ENCODE peak calls at places on chromosome 13, in four cellular contexts. X is GM23248, R is HAP-1, J is astrocyte. S is an unnamed sample. For H3K27me3, the result is how much of the 10 kb centered on the place peaks cover.

GRCh38 chr13:41649659-41650058 is 192.3 kb downstream of the RGCC start:
- DNase-seq in R (no peak), J (no peak), X (peak), S (no peak)

GRCh38 chr13:85879014-85879413 is 79.8 kb upstream of the SLITRK6 start:
- DNase-seq in J (no peak), X (no peak), R (no peak), S (no peak)

GRCh38 chr13:30409911-30410704 is 12.2 kb upstream of the UBE2L5 start:
- DNase-seq in R (no peak), J (peak), X (peak), S (peak)

GRCh38 chr13:98542568-98543379 is 34.1 kb downstream of the STK24 start:
- DNase-seq in X (peak), R (no peak), J (no peak), S (no peak)

GRCh38 chr13:76884167-76884566 is 2.0 kb downstream of the KCTD12 start:
- DNase-seq in R (no peak), X (peak), J (no peak), S (peak)

GRCh38 chr13:77330009-77330471 is 3.1 kb upstream of the MYCBP2 start:
- DNase-seq in X (peak), R (no peak), J (no peak), S (no peak)

GRCh38 chr13:76968041-76968440 is 19.7 kb downstream of the ACOD1 start:
- DNase-seq in X (no peak), R (no peak), J (no peak), S (no peak)

GRCh38 chr13:110890279-110891150 is 24.4 kb downstream of the ANKRD10 start:
- DNase-seq in R (no peak), X (no peak), J (no peak), S (no peak)

GRCh38 chr13:77222909-77223308 is 104.0 kb downstream of the MYCBP2 start:
- DNase-seq in R (no peak), J (no peak), X (no peak), S (no peak)

GRCh38 chr13:60448907-60449510 is 52.0 kb downstream of the TDRD3 start:
- DNase-seq in X (peak), R (peak), J (peak), S (no peak)

GRCh38 chr13:74681891-74682290 is 547.7 kb upstream of the KLF12 start:
- DNase-seq in R (no peak), J (no peak), X (no peak), S (no peak)

GRCh38 chr13:48559638-48560320 is 26.9 kb upstream of the RCBTB2 start:
- DNase-seq in J (peak), X (peak), R (no peak), S (no peak)

GRCh38 chr13:65292488-65292901 is 1937.6 kb downstream of the PCDH9 start:
- DNase-seq in J (peak), R (no peak), X (peak), S (peak)

GRCh38 chr13:110236831-110237261 is 70.1 kb downstream of the COL4A1 start:
- DNase-seq in J (no peak), R (no peak), X (no peak), S (no peak)

GRCh38 chr13:26759156-26759906 is 1.3 kb downstream of the GPR12 start:
- DNase-seq in R (no peak), X (no peak), J (no peak), S (no peak)

GRCh38 chr13:26760835-26761582 is 423 bp upstream of the GPR12 start:
- DNase-seq in R (no peak), X (no peak), J (no peak), S (no peak)

GRCh38 chr13:26758496-26759155 is 2.0 kb downstream of the GPR12 start:
- DNase-seq in X (no peak), R (no peak), J (no peak), S (no peak)

DNA sequence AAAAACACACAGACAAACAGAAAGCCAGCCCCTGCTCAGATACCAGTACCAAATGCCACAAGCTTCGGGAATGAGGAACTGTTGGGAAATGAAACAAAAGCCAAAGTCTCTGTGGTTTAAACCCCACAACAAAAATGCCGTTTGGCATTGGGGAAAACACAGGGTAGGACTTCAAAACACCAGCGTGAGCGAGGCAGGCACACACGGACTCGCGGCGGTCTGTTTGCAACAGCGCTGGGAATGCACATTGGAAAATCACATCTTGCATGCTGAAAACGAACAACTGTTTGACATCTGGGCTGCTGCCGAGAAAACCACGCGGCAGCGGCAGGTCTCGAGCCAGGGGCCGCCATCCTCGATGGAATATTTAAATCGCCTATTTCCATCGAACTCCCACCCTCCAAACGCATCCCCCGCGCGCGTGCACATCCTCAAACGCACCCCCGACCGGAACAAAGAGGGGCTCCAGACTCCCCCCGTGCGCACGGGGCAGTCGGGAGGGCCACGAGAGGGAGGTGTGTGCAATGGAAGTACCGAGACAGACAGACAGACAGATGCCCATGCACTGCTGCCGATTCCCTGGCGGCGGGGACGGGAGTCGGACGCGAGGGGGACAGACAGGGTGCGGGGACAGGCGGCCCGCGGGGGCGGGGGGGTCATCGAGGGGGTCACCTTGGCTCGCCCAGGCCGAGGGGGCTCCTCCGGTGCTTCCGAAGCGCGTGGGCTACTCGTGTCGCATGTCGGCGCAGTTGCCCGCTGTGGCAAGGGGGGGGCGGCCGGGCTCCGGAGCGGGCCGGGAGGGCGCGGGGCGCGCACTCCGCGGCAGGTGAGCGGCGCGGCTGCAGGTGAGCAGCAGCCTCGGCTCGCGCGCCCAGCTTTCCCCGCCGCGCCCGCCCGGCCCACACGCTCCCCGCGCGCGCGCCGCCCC is at the start of gene GPR12:
- DNase-seq in R (no peak), J (no peak), X (peak), S (peak)
- H3K27me3 ChIP-seq in R (under half), J (under half), X (half or more), S (half or more)

GRCh38 chr13:27961227-27962085 is 7.7 kb downstream of the CDX2 start:
- DNase-seq in R (no peak), X (no peak), J (no peak), S (no peak)
- H3K4me3 ChIP-seq in R (no peak), X (peak), J (no peak), S (no peak)

GRCh38 chr13:78785764-78786163 is 126.8 kb upstream of the OBI1 start:
- DNase-seq in R (no peak), J (no peak), X (no peak), S (no peak)

GRCh38 chr13:78777973-78778372 is 119.0 kb upstream of the OBI1 start:
- DNase-seq in X (no peak), J (no peak), R (no peak), S (no peak)

GRCh38 chr13:78786399-78786879 is 127.5 kb upstream of the OBI1 start:
- DNase-seq in J (no peak), R (no peak), X (no peak), S (no peak)

GRCh38 chr13:78784017-78784745 is 125.2 kb upstream of the OBI1 start:
- DNase-seq in X (no peak), R (no peak), J (no peak), S (no peak)

DNA sequence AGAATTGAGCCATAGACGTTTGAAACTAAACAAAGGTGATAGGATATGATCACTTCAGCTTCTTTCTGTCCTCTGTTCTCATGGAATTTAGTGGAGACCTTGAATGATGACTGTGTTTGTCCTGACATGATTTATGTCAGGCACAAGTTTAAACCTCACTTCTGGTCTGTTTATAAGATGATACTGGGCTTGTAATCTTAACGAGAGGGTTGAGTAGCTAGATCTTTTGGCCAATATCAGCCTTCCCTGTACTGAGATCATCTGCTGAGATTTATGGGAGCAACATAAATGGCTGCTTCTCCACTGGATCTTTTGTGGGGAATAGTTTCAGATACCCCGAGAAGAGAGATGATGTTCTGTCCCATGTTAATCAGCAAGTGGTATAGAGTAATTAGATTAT is 121.8 kb upstream of the OBI1 start:
- DNase-seq in J (no peak), X (no peak), R (no peak), S (no peak)
- H3K27me3 ChIP-seq in J (under half), X (under half), R (under half), S (under half)

GRCh38 chr13:46389985-46390384 is 2.9 kb upstream of the RUBCNL start:
- DNase-seq in X (no peak), J (no peak), R (no peak), S (no peak)
- H3K4me3 ChIP-seq in X (no peak), J (no peak), R (no peak), S (no peak)

DNA sequence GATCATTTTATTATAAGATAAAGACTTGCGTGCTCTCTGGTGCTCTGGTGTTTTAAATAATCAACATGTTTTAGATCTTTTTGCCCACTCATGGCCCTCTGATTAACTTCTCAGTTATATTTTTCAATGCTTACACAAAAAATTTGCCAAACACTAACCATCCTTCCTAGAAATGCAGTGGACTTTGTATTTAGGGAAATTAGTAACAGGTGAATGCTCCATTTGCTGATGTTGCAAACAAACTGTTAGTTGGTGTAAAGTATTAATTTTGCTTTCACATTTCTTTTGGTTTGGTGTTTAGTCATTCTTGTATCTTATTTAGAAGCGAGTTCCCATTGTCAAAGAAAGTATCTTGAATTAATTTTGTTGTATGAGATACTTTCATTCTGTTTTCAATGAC is 2.7 kb downstream of the KL start:
- DNase-seq in X (no peak), R (no peak), J (no peak), S (no peak)
- H3K27me3 ChIP-seq in X (half or more), R (under half), J (half or more), S (under half)

GRCh38 chr13:112064222-112064621 is 2.7 kb upstream of the SOX1 start:
- DNase-seq in X (no peak), R (no peak), J (no peak), S (no peak)

GRCh38 chr13:112067121-112067741 is at the start of gene SOX1:
- DNase-seq in R (no peak), J (no peak), X (no peak), S (no peak)

GRCh38 chr13:112066624-112067004 is 335 bp upstream of the SOX1 start:
- DNase-seq in J (peak), X (peak), R (peak), S (no peak)

GRCh38 chr13:112065521-112065866 is 1.5 kb upstream of the SOX1 start:
- DNase-seq in R (no peak), J (no peak), X (no peak), S (no peak)

GRCh38 chr13:112065867-112066623 is 904 bp upstream of the SOX1 start:
- DNase-seq in X (no peak), J (no peak), R (no peak), S (no peak)
- H3K4me3 ChIP-seq in X (no peak), J (peak), R (no peak), S (no peak)

GRCh38 chr13:50129065-50129922 is 114.0 kb downstream of the KCNRG start:
- DNase-seq in R (no peak), J (no peak), X (no peak), S (peak)
- H3K27me3 ChIP-seq in R (under half), J (half or more), X (under half), S (under half)

GRCh38 chr13:114128348-114128623 is 4.1 kb downstream of the RASA3 start:
- DNase-seq in X (no peak), R (no peak), J (no peak), S (no peak)

GRCh38 chr13:114130131-114130707 is 2.2 kb downstream of the RASA3 start:
- DNase-seq in J (no peak), X (peak), R (no peak), S (no peak)

GRCh38 chr13:114130708-114131580 is 1.5 kb downstream of the RASA3 start:
- DNase-seq in R (peak), X (peak), J (peak), S (peak)

GRCh38 chr13:114128624-114129522 is 3.5 kb downstream of the RASA3 start:
- DNase-seq in X (peak), R (no peak), J (peak), S (no peak)

DNA sequence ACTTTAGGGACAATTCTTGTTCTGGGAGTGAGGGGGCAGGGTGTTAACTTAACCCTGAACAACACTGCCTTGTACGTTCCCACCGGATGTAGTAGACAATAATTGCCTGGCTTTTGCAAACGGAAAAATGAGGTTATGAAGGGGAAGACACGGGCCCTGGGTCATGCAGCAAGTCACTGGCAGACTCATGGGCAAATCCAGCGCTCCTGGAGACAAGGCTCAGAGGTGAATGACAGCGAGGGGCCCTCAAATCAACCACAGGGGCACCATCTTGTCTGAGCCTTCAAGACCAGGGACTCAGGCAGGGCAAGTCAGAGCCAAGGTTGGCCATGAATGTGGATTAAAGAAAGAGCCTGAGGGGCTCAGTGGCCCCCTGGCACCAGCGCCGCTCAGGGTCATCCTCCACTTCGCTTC is 2.8 kb downstream of the RASA3 start:
- DNase-seq in X (no peak), R (no peak), J (no peak), S (no peak)
- H3K4me3 ChIP-seq in X (peak), R (no peak), J (peak), S (no peak)

S was measured in MG63.